ENCODE peak calls at places on chromosome 3, in five cellular contexts. W, P, K, S and T are unnamed samples.

GRCh38 chr3:150826466-150827282 is 63.7 kb upstream of the SIAH2 start:
- DNase-seq in W (no peak), P (no peak), K (no peak), S (no peak), T (no peak)

GRCh38 chr3:96213393-96213792 is 601.0 kb upstream of the EPHA6 start:
- DNase-seq in W (no peak), P (no peak), K (no peak), S (no peak), T (no peak)

GRCh38 chr3:123344175-123344908 is 104.5 kb downstream of the ADCY5 start:
- DNase-seq in W (peak), P (no peak), K (no peak), S (no peak), T (no peak)

GRCh38 chr3:23992051-23992628 is 47.1 kb downstream of the NR1D2 start:
- DNase-seq in W (no peak), P (no peak), K (no peak), S (no peak), T (no peak)

GRCh38 chr3:178880274-178880673 is 191.3 kb downstream of the ZMAT3 start:
- DNase-seq in W (peak), P (no peak), K (no peak), S (no peak), T (no peak)

GRCh38 chr3:13537926-13538325 is 11.0 kb upstream of the FBLN2 start:
- DNase-seq in W (no peak), P (no peak), K (no peak), S (no peak), T (no peak)

GRCh38 chr3:64867204-64867603 is 179.4 kb upstream of the ADAMTS9 start:
- DNase-seq in W (no peak), P (no peak), K (no peak), S (no peak), T (no peak)

GRCh38 chr3:177467268-177467985 is 270.1 kb upstream of the TBL1XR1 start:
- DNase-seq in W (no peak), P (no peak), K (no peak), S (no peak), T (no peak)

GRCh38 chr3:150020527-150020926 is 49.8 kb upstream of the PFN2 start:
- DNase-seq in W (no peak), P (no peak), K (no peak), S (no peak), T (no peak)

GRCh38 chr3:151439652-151440125 is 21.2 kb downstream of the IGSF10 start:
- DNase-seq in W (peak), P (no peak), K (peak), S (no peak), T (peak)

GRCh38 chr3:193744048-193744821 is 151.2 kb downstream of the OPA1 start:
- DNase-seq in W (no peak), P (peak), K (peak), S (no peak), T (no peak)
- TF ChIP-seq SUZ12 in W (no peak), P (no peak), K (no peak), S (no peak), T (no peak)

GRCh38 chr3:30342319-30343060 is 263.9 kb upstream of the TGFBR2 start:
- DNase-seq in W (no peak), P (no peak), K (peak), S (no peak), T (no peak)

GRCh38 chr3:30343067-30343831 is 263.2 kb upstream of the TGFBR2 start:
- DNase-seq in W (no peak), P (no peak), K (no peak), S (no peak), T (no peak)

GRCh38 chr3:30343861-30344260 is 262.5 kb upstream of the TGFBR2 start:
- DNase-seq in W (no peak), P (no peak), K (no peak), S (no peak), T (no peak)

GRCh38 chr3:30341851-30342250 is 264.6 kb upstream of the TGFBR2 start:
- DNase-seq in W (no peak), P (no peak), K (no peak), S (no peak), T (no peak)

DNA sequence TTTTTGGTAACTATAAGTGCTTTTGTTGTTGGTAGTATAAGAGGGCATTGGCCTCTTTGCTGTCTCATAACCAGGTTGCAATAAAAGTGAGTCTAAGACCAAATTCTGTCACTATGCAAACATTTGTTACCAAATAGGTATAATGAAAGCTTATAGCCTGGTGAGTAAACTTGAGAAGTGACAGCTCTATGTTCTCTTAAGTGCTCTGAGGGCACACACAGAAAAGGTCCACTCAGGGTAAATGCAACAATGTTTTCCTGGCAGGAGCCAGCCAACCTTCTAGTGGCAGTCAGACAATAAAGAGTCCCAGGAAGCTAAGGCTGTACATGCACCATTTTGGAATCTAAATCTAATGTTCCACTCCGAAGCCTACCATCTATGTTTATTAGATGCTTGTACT is 262.1 kb upstream of the TGFBR2 start:
- DNase-seq in W (no peak), P (no peak), K (peak), S (no peak), T (no peak)
- TF ChIP-seq SUZ12 in W (no peak), P (no peak), K (no peak), S (no peak), T (no peak)

GRCh38 chr3:159941043-159941994 is 47.3 kb upstream of the IL12A start:
- DNase-seq in W (no peak), P (no peak), K (no peak), S (no peak), T (no peak)
- TF ChIP-seq SUZ12 in W (no peak), P (no peak), K (no peak), S (no peak), T (no peak)

DNA sequence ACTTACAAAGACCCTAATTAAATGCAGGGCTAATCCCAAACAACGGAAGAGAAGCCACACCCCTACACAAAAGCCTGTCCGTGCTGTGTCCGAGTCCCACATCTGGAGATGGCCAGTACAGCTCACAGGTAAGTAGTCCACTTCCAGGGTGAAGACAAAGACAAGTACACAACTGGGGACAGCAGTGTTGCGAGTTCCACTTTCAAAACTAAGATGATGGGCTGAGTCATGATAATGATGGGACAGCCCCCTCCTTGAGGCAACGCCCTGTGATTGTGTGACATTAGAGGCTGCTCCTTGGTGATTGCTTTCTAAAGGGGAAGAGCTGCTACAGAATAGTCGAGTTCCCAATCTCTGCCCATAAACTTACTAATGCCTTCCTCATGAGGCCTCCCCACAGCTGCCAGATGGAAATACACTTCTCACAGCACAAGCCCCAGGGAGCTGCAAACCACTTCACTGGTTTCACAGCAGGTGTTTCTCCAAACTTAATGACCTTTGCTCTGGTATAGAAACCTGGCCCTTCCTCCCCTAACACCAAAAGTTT is 27.6 kb downstream of the RFT1 start:
- DNase-seq in W (no peak), P (peak), K (no peak), S (no peak), T (no peak)
- TF ChIP-seq SUZ12 in W (no peak), P (no peak), K (no peak), S (no peak), T (no peak)

DNA sequence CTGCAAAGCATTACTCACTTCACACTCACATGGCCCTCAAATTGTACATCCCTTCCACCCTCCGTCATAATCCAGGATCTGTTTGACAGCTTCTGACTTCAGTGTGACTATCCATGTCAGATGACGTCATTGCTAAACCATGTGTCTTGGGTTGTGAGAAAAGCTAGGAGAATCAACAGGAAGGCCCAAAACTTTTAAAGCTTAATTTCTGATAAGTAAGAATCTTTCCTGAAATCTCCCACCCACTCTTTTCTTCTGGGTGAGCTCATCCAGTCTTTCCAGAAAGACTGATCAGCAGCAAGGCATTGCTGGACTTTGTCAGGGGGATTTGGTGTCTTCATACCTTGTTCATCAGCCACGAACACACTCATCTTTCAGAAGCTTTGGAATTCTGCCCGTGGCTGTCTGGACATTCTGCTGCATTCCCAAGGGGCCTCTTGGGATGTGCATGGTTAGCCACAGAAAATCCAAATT is 11.5 kb upstream of the LMCD1 start:
- DNase-seq in W (no peak), P (no peak), K (peak), S (no peak), T (no peak)
- TF ChIP-seq SUZ12 in W (no peak), P (no peak), K (no peak), S (no peak), T (no peak)

DNA sequence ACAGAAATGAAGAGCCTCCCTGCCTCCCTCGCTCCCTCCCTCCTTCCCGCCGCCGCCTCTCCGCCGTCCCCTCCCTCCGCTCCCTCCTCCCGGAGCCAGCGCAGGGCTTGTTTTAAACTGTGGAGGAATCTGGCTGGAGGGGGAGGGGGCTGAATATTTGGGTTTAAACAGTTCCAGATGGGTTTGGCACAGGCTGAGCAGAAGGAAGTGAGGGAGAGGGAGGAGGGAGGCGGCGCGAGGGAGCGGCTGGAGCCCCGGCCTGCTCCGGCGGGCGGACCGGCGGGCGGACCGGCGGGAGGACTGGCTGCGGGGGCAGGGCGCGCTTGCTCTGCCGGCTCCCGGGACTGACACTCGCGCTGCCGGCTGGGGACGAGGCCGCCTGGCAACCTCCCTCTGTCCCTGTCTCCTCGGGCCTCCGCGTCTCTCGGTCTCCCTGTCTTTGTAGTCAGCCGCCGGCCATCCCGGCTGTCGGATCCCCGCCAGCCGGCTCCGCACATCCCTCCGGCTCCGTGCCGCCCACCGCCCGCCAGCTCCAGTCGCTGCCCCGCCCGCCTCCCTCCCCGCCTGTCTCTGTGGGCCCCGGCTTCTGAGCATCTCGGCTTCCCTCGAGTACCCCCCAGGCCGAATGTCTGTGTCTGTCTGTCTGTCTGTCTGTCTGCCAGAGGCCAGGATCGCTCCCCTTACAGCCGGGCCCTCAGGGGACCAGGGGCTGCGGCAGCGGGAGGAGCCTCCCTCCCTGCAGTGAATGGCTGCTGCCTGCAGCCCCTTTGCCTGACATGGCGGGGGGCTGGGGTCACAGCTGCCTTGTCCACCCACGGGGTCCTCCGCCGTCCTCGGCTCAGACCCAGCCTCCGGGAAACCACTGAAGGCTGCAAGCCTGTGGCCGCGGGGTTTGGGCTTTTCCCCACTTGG is 7.6 kb downstream of the EPHB3 start:
- DNase-seq in W (no peak), P (no peak), K (no peak), S (no peak), T (peak)
- TF ChIP-seq SUZ12 in W (no peak), P (no peak), K (no peak), S (peak), T (no peak)

DNA sequence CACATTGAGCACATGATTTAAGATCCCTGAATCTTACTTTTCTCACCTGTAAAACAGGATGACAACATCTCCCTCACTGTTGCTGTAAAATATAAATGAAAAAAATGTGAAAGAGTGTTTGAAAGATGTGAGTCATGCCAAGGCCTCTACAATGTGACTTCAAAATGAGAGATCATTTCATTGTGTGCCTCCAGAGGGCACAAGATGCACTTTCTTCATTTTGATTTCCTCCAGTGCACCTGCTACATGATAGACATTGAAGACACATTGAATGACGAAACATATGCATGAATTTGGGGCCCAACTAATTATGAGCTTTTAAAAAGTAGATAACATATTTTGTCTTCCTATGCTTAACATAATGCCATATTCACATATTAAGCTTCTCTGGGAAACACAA is 170.3 kb downstream of the MOBP start:
- DNase-seq in W (no peak), P (no peak), K (peak), S (no peak), T (no peak)
- TF ChIP-seq SUZ12 in W (no peak), P (no peak), K (no peak), S (no peak), T (no peak)